ENCODE peak calls at places on chromosomes 13 and 19, in ten cellular contexts. One of them, this sample, is unnamed.

GRCh38 chr19:5567971-5568407 is 236 bp upstream of the TINCR start:
- DNase-seq in HCT116: no peak
- DNase-seq in BJ: no peak
- DNase-seq in OCI-LY7: no peak
- DNase-seq in left ventricle myocardium inferior: no peak
- DNase-seq in CD4-positive, alpha-beta T cell: no peak
- DNase-seq in Calu3: peak; percentile 6
- DNase-seq in fibroblast of lung: no peak
- DNase-seq in cardiac fibroblast: no peak
- DNase-seq in WTC11: no peak
- DNase-seq in this sample: no peak

GRCh38 chr13:95191821-95192220 is 109.4 kb downstream of the ABCC4 start:
- DNase-seq in OCI-LY7: peak; percentile 74
- DNase-seq in fibroblast of lung: peak; percentile 59
- DNase-seq in cardiac fibroblast: peak; percentile 88
- DNase-seq in left ventricle myocardium inferior: peak; percentile 71
- DNase-seq in HCT116: peak; percentile 45
- DNase-seq in WTC11: peak; percentile 93
- DNase-seq in CD4-positive, alpha-beta T cell: peak; percentile 51
- DNase-seq in Calu3: peak; percentile 67
- DNase-seq in BJ: no peak
- DNase-seq in this sample: peak; percentile 62

GRCh38 chr19:44725684-44726083 is 22.8 kb upstream of the BCL3 start:
- DNase-seq in Calu3: no peak
- DNase-seq in left ventricle myocardium inferior: no peak
- DNase-seq in CD4-positive, alpha-beta T cell: no peak
- DNase-seq in OCI-LY7: no peak
- DNase-seq in WTC11: no peak
- DNase-seq in fibroblast of lung: no peak
- DNase-seq in BJ: no peak
- DNase-seq in cardiac fibroblast: no peak
- DNase-seq in HCT116: no peak
- DNase-seq in this sample: no peak

GRCh38 chr13:99892189-99892588 is 79.4 kb downstream of the ZIC5 start:
- DNase-seq in left ventricle myocardium inferior: no peak
- DNase-seq in WTC11: peak; percentile 56
- DNase-seq in CD4-positive, alpha-beta T cell: no peak
- DNase-seq in BJ: no peak
- DNase-seq in cardiac fibroblast: no peak
- DNase-seq in Calu3: no peak
- DNase-seq in fibroblast of lung: no peak
- DNase-seq in OCI-LY7: no peak
- DNase-seq in HCT116: no peak
- DNase-seq in this sample: no peak

GRCh38 chr19:18173572-18174294 is at the start of gene IFI30:
- DNase-seq in WTC11: peak; percentile 77
- DNase-seq in BJ: no peak
- DNase-seq in cardiac fibroblast: peak; percentile 55
- DNase-seq in left ventricle myocardium inferior: peak; percentile 79
- DNase-seq in OCI-LY7: peak; percentile 90
- DNase-seq in Calu3: peak; percentile 71
- DNase-seq in HCT116: no peak
- DNase-seq in fibroblast of lung: no peak
- DNase-seq in CD4-positive, alpha-beta T cell: peak; percentile 46
- DNase-seq in this sample: peak; percentile 86

GRCh38 chr13:44169018-44169909 is 204.4 kb upstream of the SERP2 start:
- DNase-seq in Calu3: no peak
- DNase-seq in HCT116: no peak
- DNase-seq in BJ: peak; percentile 70
- DNase-seq in OCI-LY7: no peak
- DNase-seq in WTC11: no peak
- DNase-seq in cardiac fibroblast: no peak
- DNase-seq in left ventricle myocardium inferior: no peak
- DNase-seq in fibroblast of lung: no peak
- DNase-seq in CD4-positive, alpha-beta T cell: no peak
- DNase-seq in this sample: no peak

GRCh38 chr13:113742000-113742441 is 17.0 kb upstream of the TMEM255B start:
- DNase-seq in HCT116: peak; percentile 19
- DNase-seq in left ventricle myocardium inferior: no peak
- DNase-seq in cardiac fibroblast: peak; percentile 64
- DNase-seq in OCI-LY7: no peak
- DNase-seq in fibroblast of lung: peak; percentile 22
- DNase-seq in WTC11: peak; percentile 53
- DNase-seq in CD4-positive, alpha-beta T cell: no peak
- DNase-seq in Calu3: peak; percentile 37
- DNase-seq in BJ: no peak
- DNase-seq in this sample: no peak

GRCh38 chr19:38210458-38210987 is 13.5 kb downstream of the DPF1 start:
- DNase-seq in WTC11: peak; percentile 93
- DNase-seq in HCT116: no peak
- DNase-seq in Calu3: no peak
- DNase-seq in left ventricle myocardium inferior: peak; percentile 74
- DNase-seq in fibroblast of lung: peak; percentile 17
- DNase-seq in BJ: no peak
- DNase-seq in OCI-LY7: no peak
- DNase-seq in cardiac fibroblast: peak; percentile 42
- DNase-seq in CD4-positive, alpha-beta T cell: no peak
- DNase-seq in this sample: no peak

GRCh38 chr13:44259045-44260042 is 114.3 kb upstream of the SERP2 start:
- DNase-seq in OCI-LY7: peak; percentile 67
- DNase-seq in HCT116: no peak
- DNase-seq in WTC11: no peak
- DNase-seq in left ventricle myocardium inferior: no peak
- DNase-seq in BJ: no peak
- DNase-seq in cardiac fibroblast: peak; percentile 65
- DNase-seq in CD4-positive, alpha-beta T cell: peak; percentile 68
- DNase-seq in Calu3: peak; percentile 3
- DNase-seq in fibroblast of lung: peak; percentile 76
- DNase-seq in this sample: peak; percentile 71

GRCh38 chr13:113001251-113002140 is 32.5 kb downstream of the MCF2L start:
- DNase-seq in WTC11: no peak
- DNase-seq in Calu3: peak; percentile 58
- DNase-seq in OCI-LY7: no peak
- DNase-seq in CD4-positive, alpha-beta T cell: no peak
- DNase-seq in cardiac fibroblast: peak; percentile 17
- DNase-seq in BJ: no peak
- DNase-seq in left ventricle myocardium inferior: no peak
- DNase-seq in HCT116: no peak
- DNase-seq in fibroblast of lung: peak; percentile 17
- DNase-seq in this sample: no peak

GRCh38 chr13:32790731-32791130 is 204.5 kb downstream of the PDS5B start:
- DNase-seq in BJ: no peak
- DNase-seq in cardiac fibroblast: no peak
- DNase-seq in WTC11: no peak
- DNase-seq in fibroblast of lung: no peak
- DNase-seq in OCI-LY7: no peak
- DNase-seq in HCT116: no peak
- DNase-seq in Calu3: no peak
- DNase-seq in left ventricle myocardium inferior: no peak
- DNase-seq in CD4-positive, alpha-beta T cell: no peak
- DNase-seq in this sample: no peak

GRCh38 chr13:108185218-108185617 is 30.1 kb downstream of the LIG4 start:
- DNase-seq in cardiac fibroblast: no peak
- DNase-seq in OCI-LY7: no peak
- DNase-seq in left ventricle myocardium inferior: no peak
- DNase-seq in HCT116: no peak
- DNase-seq in CD4-positive, alpha-beta T cell: no peak
- DNase-seq in WTC11: no peak
- DNase-seq in fibroblast of lung: no peak
- DNase-seq in BJ: no peak
- DNase-seq in Calu3: no peak
- DNase-seq in this sample: no peak

GRCh38 chr19:44753932-44754742 is 5.6 kb downstream of the BCL3 start:
- DNase-seq in CD4-positive, alpha-beta T cell: peak; percentile 19
- DNase-seq in fibroblast of lung: peak; percentile 89
- DNase-seq in OCI-LY7: peak; percentile 80
- DNase-seq in WTC11: peak; percentile 79
- DNase-seq in cardiac fibroblast: peak; percentile 96
- DNase-seq in left ventricle myocardium inferior: peak; percentile 96
- DNase-seq in Calu3: peak; percentile 92
- DNase-seq in HCT116: no peak
- DNase-seq in BJ: no peak
- DNase-seq in this sample: peak; percentile 83

GRCh38 chr13:44244288-44244687 is 129.3 kb upstream of the SERP2 start:
- DNase-seq in Calu3: no peak
- DNase-seq in left ventricle myocardium inferior: no peak
- DNase-seq in BJ: no peak
- DNase-seq in HCT116: peak; percentile 70
- DNase-seq in cardiac fibroblast: peak; percentile 55
- DNase-seq in fibroblast of lung: peak; percentile 91
- DNase-seq in OCI-LY7: no peak
- DNase-seq in WTC11: no peak
- DNase-seq in CD4-positive, alpha-beta T cell: no peak
- DNase-seq in this sample: no peak

GRCh38 chr19:49496574-49497008 is 357 bp downstream of the RPS11 start:
- DNase-seq in HCT116: no peak
- DNase-seq in Calu3: no peak
- DNase-seq in cardiac fibroblast: no peak
- DNase-seq in BJ: no peak
- DNase-seq in WTC11: no peak
- DNase-seq in left ventricle myocardium inferior: no peak
- DNase-seq in OCI-LY7: no peak
- DNase-seq in fibroblast of lung: no peak
- DNase-seq in CD4-positive, alpha-beta T cell: no peak
- DNase-seq in this sample: no peak
- TF ChIP-seq CTCF in HCT116: no peak
- TF ChIP-seq CTCF in Calu3: no peak
- TF ChIP-seq CTCF in cardiac fibroblast: no peak
- TF ChIP-seq CTCF in BJ: no peak
- TF ChIP-seq CTCF in WTC11: no peak
- TF ChIP-seq CTCF in left ventricle myocardium inferior: no peak
- TF ChIP-seq CTCF in OCI-LY7: no peak
- TF ChIP-seq CTCF in fibroblast of lung: no peak
- TF ChIP-seq CTCF in CD4-positive, alpha-beta T cell: no peak
- TF ChIP-seq CTCF in this sample: no peak

DNA sequence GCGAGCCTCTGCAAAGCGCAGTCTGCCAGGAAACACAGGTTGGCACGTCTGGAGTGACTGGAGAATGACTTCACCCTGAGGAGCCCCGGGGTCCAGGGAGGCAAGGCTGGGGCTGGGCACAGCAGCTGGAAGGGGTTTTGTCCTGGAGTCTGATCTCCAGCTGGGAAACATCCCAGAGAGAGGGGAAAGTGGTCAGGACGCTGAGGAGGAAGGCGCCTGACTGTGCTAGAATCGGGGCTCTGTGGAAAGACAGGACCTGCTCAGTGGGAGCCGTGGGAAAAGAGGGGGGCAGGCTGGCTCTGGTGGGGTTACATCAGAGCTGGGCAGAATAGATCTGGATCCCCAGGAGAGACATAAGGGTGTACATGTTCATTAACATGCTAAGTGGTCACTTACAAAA is 106.7 kb downstream of the COL4A1 start:
- DNase-seq in HCT116: no peak
- DNase-seq in BJ: no peak
- DNase-seq in CD4-positive, alpha-beta T cell: no peak
- DNase-seq in fibroblast of lung: no peak
- DNase-seq in cardiac fibroblast: no peak
- DNase-seq in Calu3: no peak
- DNase-seq in left ventricle myocardium inferior: no peak
- DNase-seq in WTC11: no peak
- DNase-seq in OCI-LY7: no peak
- DNase-seq in this sample: no peak
- TF ChIP-seq CTCF in HCT116: no peak
- TF ChIP-seq CTCF in BJ: no peak
- TF ChIP-seq CTCF in CD4-positive, alpha-beta T cell: no peak
- TF ChIP-seq CTCF in fibroblast of lung: no peak
- TF ChIP-seq CTCF in cardiac fibroblast: no peak
- TF ChIP-seq CTCF in Calu3: no peak
- TF ChIP-seq CTCF in left ventricle myocardium inferior: no peak
- TF ChIP-seq CTCF in WTC11: no peak
- TF ChIP-seq CTCF in OCI-LY7: no peak
- TF ChIP-seq CTCF in this sample: no peak

GRCh38 chr19:19642506-19643157 is 825 bp downstream of the GMIP start:
- DNase-seq in fibroblast of lung: no peak
- DNase-seq in HCT116: no peak
- DNase-seq in OCI-LY7: peak; percentile 29
- DNase-seq in WTC11: no peak
- DNase-seq in Calu3: no peak
- DNase-seq in cardiac fibroblast: no peak
- DNase-seq in left ventricle myocardium inferior: no peak
- DNase-seq in CD4-positive, alpha-beta T cell: no peak
- DNase-seq in BJ: no peak
- DNase-seq in this sample: peak; percentile 81

GRCh38 chr19:19647037-19647835 is 3.8 kb upstream of the GMIP start:
- DNase-seq in Calu3: no peak
- DNase-seq in cardiac fibroblast: no peak
- DNase-seq in CD4-positive, alpha-beta T cell: no peak
- DNase-seq in OCI-LY7: no peak
- DNase-seq in fibroblast of lung: no peak
- DNase-seq in left ventricle myocardium inferior: no peak
- DNase-seq in WTC11: no peak
- DNase-seq in HCT116: no peak
- DNase-seq in BJ: no peak
- DNase-seq in this sample: no peak

GRCh38 chr19:19643158-19644053 is at the start of gene GMIP:
- DNase-seq in Calu3: peak; percentile 79
- DNase-seq in left ventricle myocardium inferior: peak; percentile 82
- DNase-seq in OCI-LY7: peak; percentile 85
- DNase-seq in WTC11: peak; percentile 93
- DNase-seq in HCT116: peak; percentile 36
- DNase-seq in CD4-positive, alpha-beta T cell: peak; percentile 88
- DNase-seq in cardiac fibroblast: peak; percentile 52
- DNase-seq in fibroblast of lung: peak; percentile 28
- DNase-seq in BJ: no peak
- DNase-seq in this sample: peak; percentile 98

GRCh38 chr19:19645233-19645870 is 1.9 kb upstream of the GMIP start:
- DNase-seq in OCI-LY7: no peak
- DNase-seq in WTC11: no peak
- DNase-seq in BJ: no peak
- DNase-seq in fibroblast of lung: no peak
- DNase-seq in HCT116: no peak
- DNase-seq in cardiac fibroblast: no peak
- DNase-seq in Calu3: no peak
- DNase-seq in CD4-positive, alpha-beta T cell: no peak
- DNase-seq in left ventricle myocardium inferior: no peak
- DNase-seq in this sample: no peak

GRCh38 chr19:19644054-19644388 is 564 bp upstream of the GMIP start:
- DNase-seq in OCI-LY7: no peak
- DNase-seq in left ventricle myocardium inferior: no peak
- DNase-seq in HCT116: no peak
- DNase-seq in CD4-positive, alpha-beta T cell: no peak
- DNase-seq in BJ: no peak
- DNase-seq in cardiac fibroblast: no peak
- DNase-seq in fibroblast of lung: no peak
- DNase-seq in WTC11: no peak
- DNase-seq in Calu3: no peak
- DNase-seq in this sample: no peak
- TF ChIP-seq CTCF in OCI-LY7: peak; percentile 57
- TF ChIP-seq CTCF in left ventricle myocardium inferior: no peak
- TF ChIP-seq CTCF in HCT116: no peak
- TF ChIP-seq CTCF in CD4-positive, alpha-beta T cell: peak; percentile 15
- TF ChIP-seq CTCF in BJ: no peak
- TF ChIP-seq CTCF in cardiac fibroblast: no peak
- TF ChIP-seq CTCF in fibroblast of lung: no peak
- TF ChIP-seq CTCF in WTC11: peak; percentile 15
- TF ChIP-seq CTCF in Calu3: no peak
- TF ChIP-seq CTCF in this sample: no peak

DNA sequence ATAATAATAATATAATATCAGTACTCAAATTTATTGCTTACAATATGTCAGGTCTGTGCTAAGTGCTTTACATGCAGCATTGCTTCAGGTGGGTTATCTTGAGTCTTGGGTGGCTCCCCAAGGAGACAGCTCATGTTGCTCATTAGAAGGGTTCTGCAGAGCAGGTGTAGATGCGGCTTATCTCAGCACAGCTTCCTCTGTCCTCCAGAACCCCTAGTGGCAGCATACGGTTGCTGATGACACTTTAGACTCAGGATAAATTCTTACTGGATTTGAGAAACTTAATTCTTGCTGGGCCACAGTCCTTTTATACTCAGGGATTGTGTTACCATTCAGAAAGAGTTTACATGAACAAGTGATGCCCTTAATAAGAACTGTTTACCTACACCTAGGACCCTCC is 8.9 kb downstream of the COG3 start:
- DNase-seq in WTC11: no peak
- DNase-seq in CD4-positive, alpha-beta T cell: peak; percentile 4
- DNase-seq in HCT116: no peak
- DNase-seq in OCI-LY7: peak; percentile 28
- DNase-seq in Calu3: no peak
- DNase-seq in fibroblast of lung: no peak
- DNase-seq in BJ: no peak
- DNase-seq in left ventricle myocardium inferior: no peak
- DNase-seq in cardiac fibroblast: no peak
- DNase-seq in this sample: peak; percentile 27
- TF ChIP-seq CTCF in WTC11: no peak
- TF ChIP-seq CTCF in CD4-positive, alpha-beta T cell: peak; percentile 31
- TF ChIP-seq CTCF in HCT116: peak; percentile 50
- TF ChIP-seq CTCF in OCI-LY7: peak; percentile 56
- TF ChIP-seq CTCF in Calu3: no peak
- TF ChIP-seq CTCF in fibroblast of lung: no peak
- TF ChIP-seq CTCF in BJ: no peak
- TF ChIP-seq CTCF in left ventricle myocardium inferior: peak; percentile 20
- TF ChIP-seq CTCF in cardiac fibroblast: peak; percentile 26
- TF ChIP-seq CTCF in this sample: peak; percentile 43